ENCODE peak calls at places on chromosome 2, in four cellular contexts. E is H1, F is HCT116, V is K562. G is an unnamed sample.
A peak's percentile ranks its signal among the peaks of the same experiment; 100 is the strongest.

GRCh38 chr2:64222351-64222750 is 78.1 kb upstream of the PELI1 start:
- DNase-seq in E (no peak), F (no peak), V (no peak), G (peak; percentile 19)

GRCh38 chr2:84194906-84195644 is 264.0 kb downstream of the SUCLG1 start:
- DNase-seq in E (no peak), F (no peak), V (no peak), G (no peak)

GRCh38 chr2:174482854-174483253 is 4.0 kb downstream of the GPR155 start:
- DNase-seq in E (no peak), F (no peak), V (no peak), G (no peak)

GRCh38 chr2:16821696-16822095 is 156.1 kb upstream of the CYRIA start:
- DNase-seq in E (no peak), F (no peak), V (no peak), G (no peak)

GRCh38 chr2:191166111-191166755 is 15.4 kb upstream of the STAT4 start:
- DNase-seq in E (no peak), F (no peak), V (no peak), G (no peak)

GRCh38 chr2:31333527-31334183 is 80.9 kb downstream of the XDH start:
- DNase-seq in E (peak; percentile 71), F (peak; percentile 54), V (peak; percentile 63), G (peak; percentile 77)

GRCh38 chr2:80589070-80589469 is 284.5 kb upstream of the LRRTM1 start:
- DNase-seq in E (no peak), F (no peak), V (no peak), G (no peak)

GRCh38 chr2:218806346-218806978 is 24.5 kb downstream of the CYP27A1 start:
- DNase-seq in E (no peak), F (no peak), V (no peak), G (peak; percentile 47)

GRCh38 chr2:9108210-9108967 is 98.2 kb upstream of the ASAP2 start:
- DNase-seq in E (no peak), F (no peak), V (no peak), G (no peak)

GRCh38 chr2:68127358-68128242 is 30.1 kb upstream of the PNO1 start:
- DNase-seq in E (no peak), F (no peak), V (no peak), G (no peak)

GRCh38 chr2:234341332-234341985 is 155.4 kb downstream of the ARL4C start:
- DNase-seq in E (no peak), F (no peak), V (no peak), G (no peak)

GRCh38 chr2:45857848-45858520 is 206.5 kb downstream of the PRKCE start:
- DNase-seq in E (no peak), F (no peak), V (no peak), G (no peak)

GRCh38 chr2:205464681-205465080 is 217.6 kb upstream of the NRP2 start:
- DNase-seq in E (no peak), F (no peak), V (no peak), G (no peak)

GRCh38 chr2:167992258-167992657 is 255.1 kb downstream of the STK39 start:
- DNase-seq in E (no peak), F (no peak), V (no peak), G (no peak)

GRCh38 chr2:188518391-188518790 is 226.7 kb downstream of the GULP1 start:
- DNase-seq in E (no peak), F (no peak), V (no peak), G (no peak)

GRCh38 chr2:203360833-203361430 is 32.7 kb downstream of the ABI2 start:
- DNase-seq in E (no peak), F (no peak), V (no peak), G (no peak)

GRCh38 chr2:73925853-73926492 is 707 bp upstream of the DGUOK start:
- DNase-seq in E (no peak), F (no peak), V (no peak), G (peak; percentile 31)

GRCh38 chr2:8653485-8653884 is 28.4 kb upstream of the ID2 start:
- DNase-seq in E (no peak), F (no peak), V (no peak), G (no peak)

GRCh38 chr2:58429285-58429874 is 188.3 kb upstream of the FANCL start:
- DNase-seq in E (no peak), F (no peak), V (no peak), G (no peak)

GRCh38 chr2:206158563-206159345 is 490 bp downstream of the NDUFS1 start:
- DNase-seq in E (no peak), F (no peak), V (no peak), G (peak; percentile 15)

GRCh38 chr2:174078275-174078674 is 113.1 kb upstream of the SP3 start:
- DNase-seq in E (no peak), F (no peak), V (peak; percentile 24), G (no peak)

GRCh38 chr2:98769784-98770183 is 38.9 kb upstream of the MGAT4A start:
- DNase-seq in E (no peak), F (no peak), V (no peak), G (no peak)

GRCh38 chr2:70475266-70475665 is 78.4 kb downstream of the TGFA start:
- DNase-seq in E (no peak), F (no peak), V (no peak), G (no peak)

GRCh38 chr2:33022989-33023731 is 76.4 kb downstream of the LTBP1 start:
- DNase-seq in E (no peak), F (peak; percentile 22), V (peak; percentile 29), G (no peak)

GRCh38 chr2:86078801-86079545 is 26.7 kb downstream of the POLR1A start:
- DNase-seq in E (no peak), F (no peak), V (no peak), G (peak; percentile 33)

GRCh38 chr2:39730685-39731302 is 48.3 kb downstream of the THUMPD2 start:
- DNase-seq in E (no peak), F (peak; percentile 10), V (peak; percentile 20), G (peak; percentile 57)

GRCh38 chr2:190984595-190984994 is 29.4 kb downstream of the STAT1 start:
- DNase-seq in E (no peak), F (no peak), V (no peak), G (no peak)

GRCh38 chr2:237434916-237435315 is 21.0 kb upstream of the COL6A3 start:
- DNase-seq in E (no peak), F (no peak), V (peak; percentile 8), G (no peak)
- TF ChIP-seq JUND in E (no peak), F (no peak), V (no peak), G (no peak)

GRCh38 chr2:159976527-159977163 is 85.8 kb downstream of the PLA2R1 start:
- DNase-seq in E (no peak), F (no peak), V (no peak), G (no peak)

GRCh38 chr2:159973325-159973724 is 89.1 kb downstream of the PLA2R1 start:
- DNase-seq in E (no peak), F (no peak), V (no peak), G (no peak)

GRCh38 chr2:159968282-159968900 is 94.0 kb downstream of the PLA2R1 start:
- DNase-seq in E (no peak), F (peak; percentile 35), V (no peak), G (peak; percentile 32)

GRCh38 chr2:159971365-159972122 is 90.9 kb downstream of the PLA2R1 start:
- DNase-seq in E (no peak), F (no peak), V (no peak), G (no peak)
- TF ChIP-seq JUND in E (no peak), F (no peak), V (no peak), G (no peak)

DNA sequence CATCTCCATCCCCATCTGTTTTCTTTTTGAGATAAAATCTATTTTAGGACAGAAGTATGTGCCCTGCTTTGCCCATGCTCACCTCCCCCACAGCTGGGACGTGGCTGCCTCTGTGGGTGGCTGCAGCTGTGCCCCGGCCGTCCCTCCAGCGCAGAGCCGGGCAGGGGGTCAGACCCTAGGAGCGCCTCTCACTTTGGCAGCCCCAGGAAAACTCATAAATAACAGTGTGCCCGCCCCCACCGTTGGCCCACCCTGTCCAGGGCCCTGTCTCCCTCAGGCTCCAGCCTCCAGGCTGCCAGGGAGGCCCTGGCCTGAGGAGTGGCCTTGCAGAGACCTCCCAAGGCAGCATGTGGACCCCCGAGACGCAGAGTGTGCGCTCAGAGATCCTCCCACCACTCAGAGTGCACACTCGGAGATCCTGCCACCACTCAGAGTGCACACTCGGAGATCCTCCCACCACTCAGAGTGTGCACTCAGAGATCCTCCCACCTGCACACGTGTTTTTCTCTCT is 178.1 kb downstream of the TWIST2 start:
- DNase-seq in E (no peak), F (no peak), V (no peak), G (no peak)
- TF ChIP-seq JUND in E (no peak), F (no peak), V (no peak), G (no peak)

GRCh38 chr2:66445781-66446177 is 10.9 kb downstream of the MEIS1 start:
- DNase-seq in E (no peak), F (no peak), V (no peak), G (no peak)

GRCh38 chr2:66446178-66446860 is 11.4 kb downstream of the MEIS1 start:
- DNase-seq in E (no peak), F (no peak), V (no peak), G (no peak)

GRCh38 chr2:66443977-66444855 is 9.3 kb downstream of the MEIS1 start:
- DNase-seq in E (no peak), F (no peak), V (no peak), G (no peak)

GRCh38 chr2:66446924-66447323 is 12.0 kb downstream of the MEIS1 start:
- DNase-seq in E (no peak), F (no peak), V (no peak), G (no peak)

GRCh38 chr2:66445076-66445724 is 10.3 kb downstream of the MEIS1 start:
- DNase-seq in E (no peak), F (no peak), V (no peak), G (no peak)
- TF ChIP-seq JUND in E (no peak), F (no peak), V (no peak), G (no peak)

GRCh38 chr2:23487735-23488492 is 102.9 kb downstream of the KLHL29 start:
- DNase-seq in E (no peak), F (peak; percentile 36), V (no peak), G (no peak)
- TF ChIP-seq JUND in E (no peak), F (no peak), V (no peak), G (no peak)

GRCh38 chr2:160044728-160045127 is 17.7 kb downstream of the PLA2R1 start:
- DNase-seq in E (no peak), F (no peak), V (no peak), G (no peak)

GRCh38 chr2:160042054-160042453 is 20.4 kb downstream of the PLA2R1 start:
- DNase-seq in E (no peak), F (no peak), V (no peak), G (no peak)

GRCh38 chr2:160041091-160041490 is 21.3 kb downstream of the PLA2R1 start:
- DNase-seq in E (no peak), F (no peak), V (no peak), G (no peak)

GRCh38 chr2:160045703-160046210 is 16.7 kb downstream of the PLA2R1 start:
- DNase-seq in E (no peak), F (no peak), V (no peak), G (no peak)

DNA sequence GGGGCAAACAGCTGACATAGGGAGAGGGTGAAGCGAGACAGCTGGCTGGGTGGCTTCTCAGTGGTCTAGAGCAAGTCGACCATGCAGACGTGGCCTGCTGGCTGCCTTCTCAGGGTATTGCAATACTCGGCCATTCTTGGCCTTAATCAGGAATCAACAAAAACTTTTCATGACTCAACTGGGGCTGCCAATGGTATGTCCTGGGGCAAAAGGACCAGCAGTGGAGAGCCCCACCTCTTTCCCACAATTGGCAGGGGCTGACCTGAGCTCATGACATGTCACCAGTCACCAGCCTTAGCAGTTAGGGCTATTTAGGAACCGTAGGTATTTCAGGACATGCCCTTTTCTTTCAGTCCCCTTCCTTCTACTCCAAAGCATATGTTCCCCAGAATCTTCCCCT is 19.1 kb downstream of the PLA2R1 start:
- DNase-seq in E (no peak), F (no peak), V (no peak), G (no peak)
- TF ChIP-seq JUND in E (no peak), F (no peak), V (no peak), G (no peak)